ENCODE peak calls at places on chromosomes 6 and 20, in eight cellular contexts. Z is uterus, O is foreskin fibroblast, S is choroid plexus epithelial cell, Q is astrocyte of the spinal cord, G is pancreas, B is dorsolateral prefrontal cortex, D is psoas muscle. T is an unnamed sample.

GRCh38 chr6:3382399-3383279 is 74.2 kb downstream of the SLC22A23 start:
- DNase-seq in B (no peak), S (no peak), Q (peak), D (no peak), Z (no peak), O (peak), G (no peak), T (no peak)

GRCh38 chr6:53615633-53616449 is 49.7 kb downstream of the KLHL31 start:
- DNase-seq in Q (peak), O (peak), D (no peak), G (no peak), B (no peak), Z (no peak), S (peak), T (peak)

GRCh38 chr20:19750907-19751636 is 7.0 kb upstream of the RIN2 start:
- DNase-seq in G (no peak), Z (no peak), D (no peak), B (no peak), S (no peak), Q (no peak), O (no peak), T (no peak)

GRCh38 chr6:70135219-70135769 is 167.6 kb downstream of the COL9A1 start:
- DNase-seq in Z (no peak), S (no peak), D (no peak), Q (no peak), G (peak), B (no peak), O (no peak), T (no peak)

GRCh38 chr6:153618371-153619328 is 420.4 kb upstream of the OPRM1 start:
- DNase-seq in O (no peak), Z (no peak), D (no peak), B (no peak), G (no peak), Q (no peak), S (no peak), T (no peak)

GRCh38 chr6:136526196-136526930 is 23.9 kb downstream of the MAP7 start:
- DNase-seq in Q (peak), G (peak), S (peak), B (peak), O (peak), Z (peak), D (peak), T (peak)

GRCh38 chr6:56724455-56724854 is 81.8 kb upstream of the DST start:
- DNase-seq in Z (no peak), B (no peak), G (no peak), O (peak), D (no peak), Q (peak), S (peak), T (no peak)

GRCh38 chr6:82818727-82819126 is 246.9 kb downstream of the UBE3D start:
- DNase-seq in D (no peak), G (no peak), S (peak), Z (no peak), O (peak), Q (peak), B (no peak), T (peak)

GRCh38 chr6:71289039-71289801 is 609 bp downstream of the OGFRL1 start:
- DNase-seq in G (peak), O (peak), B (peak), S (no peak), Z (peak), Q (peak), D (peak), T (no peak)

GRCh38 chr6:82363368-82364086 is at the start of gene TPBG:
- DNase-seq in Z (peak), Q (peak), B (no peak), D (peak), O (peak), S (peak), G (peak), T (peak)

GRCh38 chr6:130671119-130672104 is 155.8 kb upstream of the SMLR1 start:
- DNase-seq in Z (peak), Q (no peak), D (peak), B (no peak), S (no peak), O (peak), G (no peak), T (no peak)

GRCh38 chr20:58731192-58731591 is 38.6 kb downstream of the NPEPL1 start:
- DNase-seq in S (no peak), B (no peak), Z (no peak), G (no peak), D (no peak), O (no peak), Q (no peak), T (no peak)

GRCh38 chr20:14783766-14784165 is 446.4 kb upstream of the FLRT3 start:
- DNase-seq in B (no peak), G (no peak), S (no peak), D (no peak), O (no peak), Z (no peak), Q (no peak), T (no peak)

GRCh38 chr6:166904101-166904746 is 52.1 kb downstream of the RNASET2 start:
- DNase-seq in Z (no peak), B (no peak), O (no peak), Q (peak), G (no peak), S (peak), D (no peak), T (no peak)

GRCh38 chr6:81051952-81052351 is 700.5 kb downstream of the TENT5A start:
- DNase-seq in G (no peak), D (no peak), B (no peak), Q (no peak), O (no peak), Z (no peak), S (no peak), T (no peak)

GRCh38 chr6:41199427-41200246 is 1.3 kb downstream of the TREML2 start:
- DNase-seq in B (no peak), D (no peak), Z (no peak), O (no peak), S (no peak), G (no peak), Q (no peak), T (no peak)

GRCh38 chr6:158387036-158387435 is 74.8 kb downstream of the TULP4 start:
- DNase-seq in S (no peak), Q (no peak), G (no peak), O (no peak), B (no peak), D (no peak), Z (no peak), T (no peak)

GRCh38 chr20:51023617-51024155 is 779 bp upstream of the KCNG1 start:
- DNase-seq in D (no peak), Q (no peak), Z (no peak), S (no peak), G (peak), O (no peak), B (no peak), T (no peak)

GRCh38 chr6:102742033-102742432 is 1348.5 kb downstream of the GRIK2 start:
- DNase-seq in S (no peak), D (no peak), O (no peak), G (no peak), Q (no peak), Z (no peak), B (no peak), T (no peak)

GRCh38 chr6:26613717-26614683 is 17.2 kb downstream of the ABT1 start:
- DNase-seq in Z (no peak), B (no peak), S (no peak), G (no peak), D (no peak), O (no peak), Q (no peak), T (no peak)

GRCh38 chr6:111777357-111777756 is 95.9 kb downstream of the FYN start:
- DNase-seq in D (no peak), Q (no peak), G (no peak), B (no peak), Z (no peak), S (no peak), O (no peak), T (no peak)

GRCh38 chr6:47092249-47092648 is 50.1 kb upstream of the ADGRF1 start:
- DNase-seq in B (no peak), Q (no peak), O (peak), D (no peak), G (no peak), Z (no peak), S (no peak), T (no peak)

GRCh38 chr6:39091163-39091562 is 23.8 kb downstream of the SAYSD1 start:
- DNase-seq in B (no peak), S (no peak), D (no peak), O (no peak), Q (no peak), G (no peak), Z (no peak), T (no peak)

GRCh38 chr6:150527100-150527499 is 72.6 kb upstream of the PLEKHG1 start:
- DNase-seq in B (no peak), Z (peak), S (no peak), G (no peak), D (no peak), O (peak), Q (peak), T (no peak)

GRCh38 chr20:38829296-38829875 is 23.9 kb downstream of the PPP1R16B start:
- DNase-seq in B (no peak), Z (no peak), G (no peak), S (no peak), D (no peak), Q (no peak), O (no peak), T (no peak)

GRCh38 chr6:113690255-113690956 is 166.7 kb upstream of the MARCKS start:
- DNase-seq in D (no peak), Q (peak), B (no peak), G (no peak), Z (no peak), S (peak), O (peak), T (peak)

GRCh38 chr6:7528565-7528964 is 12.9 kb upstream of the DSP start:
- DNase-seq in D (no peak), S (peak), B (no peak), Z (no peak), O (peak), G (no peak), Q (peak), T (peak)

GRCh38 chr6:34572021-34572420 is 15.9 kb upstream of the SPDEF start:
- DNase-seq in S (no peak), D (no peak), O (no peak), B (no peak), Q (no peak), Z (no peak), G (no peak), T (no peak)

GRCh38 chr6:137853569-137854213 is 13.4 kb upstream of the TNFAIP3 start:
- DNase-seq in O (peak), Z (no peak), Q (peak), D (no peak), S (no peak), B (no peak), G (no peak), T (no peak)

GRCh38 chr6:21836772-21837460 is 243.4 kb downstream of the SOX4 start:
- DNase-seq in Q (no peak), O (no peak), B (no peak), S (no peak), G (no peak), Z (no peak), D (no peak), T (no peak)

GRCh38 chr6:43859213-43859612 is 89.2 kb downstream of the VEGFA start:
- DNase-seq in Q (no peak), Z (no peak), D (no peak), B (no peak), S (no peak), O (no peak), G (no peak), T (no peak)

GRCh38 chr6:39752835-39753744 is 27.9 kb upstream of the KIF6 start:
- DNase-seq in Z (peak), B (no peak), D (no peak), O (no peak), S (no peak), Q (no peak), G (no peak), T (no peak)

GRCh38 chr6:26065952-26066380 is 21.3 kb upstream of the HFE start:
- DNase-seq in S (peak), G (peak), Q (peak), O (peak), Z (peak), B (peak), D (peak), T (no peak)

GRCh38 chr6:152583888-152584287 is 53.3 kb downstream of the SYNE1 start:
- DNase-seq in G (no peak), Q (no peak), Z (no peak), D (no peak), B (no peak), S (no peak), O (no peak), T (no peak)

GRCh38 chr6:113859349-113860164 is 2.4 kb downstream of the MARCKS start:
- DNase-seq in S (peak), D (peak), O (peak), B (peak), G (peak), Q (peak), Z (peak), T (no peak)

GRCh38 chr6:44542401-44543116 is 155.1 kb downstream of the CDC5L start:
- DNase-seq in Z (no peak), B (peak), O (peak), G (no peak), S (peak), Q (peak), D (no peak), T (no peak)

GRCh38 chr6:25052181-25052580 is 116.4 kb upstream of the RIPOR2 start:
- DNase-seq in O (peak), D (no peak), S (no peak), G (no peak), Q (no peak), B (no peak), Z (no peak), T (no peak)

GRCh38 chr6:42851599-42851998 is 27.8 kb upstream of the RPL7L1 start:
- DNase-seq in B (no peak), Q (no peak), S (no peak), G (no peak), Z (no peak), O (no peak), D (no peak), T (no peak)
- H3K4me3 ChIP-seq in B (no peak), Q (no peak), S (no peak), G (no peak), Z (no peak), O (no peak), D (no peak), T (no peak)

DNA sequence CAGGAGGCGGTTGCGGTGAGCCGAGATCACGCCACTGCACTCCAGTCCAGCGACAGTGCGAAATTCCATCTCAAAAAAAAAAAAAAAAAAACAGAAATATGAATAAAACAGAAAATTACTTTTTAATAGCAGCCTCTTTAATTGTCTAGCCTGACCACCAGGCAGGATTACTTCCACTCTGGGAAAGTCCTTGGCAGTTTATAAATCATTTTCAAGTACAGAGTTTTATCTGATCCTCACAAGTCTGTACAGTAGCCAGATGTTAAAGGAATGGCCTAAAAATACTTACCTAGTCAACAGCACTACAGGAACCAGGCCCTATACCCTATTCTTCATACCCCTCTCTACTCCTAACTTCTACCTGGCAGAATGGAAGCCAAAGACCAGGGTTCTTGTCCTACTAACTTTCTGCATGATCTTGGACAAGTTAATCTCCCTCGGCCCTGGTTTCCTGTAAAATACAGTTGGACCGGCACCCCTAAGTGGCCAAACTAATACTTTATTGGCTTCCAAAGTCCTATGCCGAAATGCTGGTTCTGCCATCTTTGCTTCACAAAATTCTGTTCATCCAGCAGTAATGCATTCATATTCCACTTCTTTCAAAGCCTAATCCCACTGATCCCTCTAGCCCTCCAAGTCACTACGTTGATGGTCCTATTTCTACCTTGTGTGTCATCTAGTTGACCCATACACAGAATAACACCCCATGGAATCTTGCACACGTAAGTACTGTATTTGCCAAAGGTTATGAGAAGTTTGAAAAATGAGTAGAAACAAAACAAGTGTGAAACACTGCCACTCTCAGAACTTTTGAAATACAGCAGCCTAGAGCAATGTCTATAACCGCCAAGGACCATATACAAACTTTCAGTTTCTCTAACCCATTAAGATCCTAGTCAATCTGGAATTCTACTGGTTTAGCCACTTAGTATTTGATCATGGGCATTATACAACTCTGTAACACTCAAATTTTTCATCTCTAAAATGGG is 1.7 kb downstream of the EIF2S2 start:
- DNase-seq in S (peak), D (no peak), Z (no peak), O (peak), G (no peak), B (no peak), Q (peak), T (no peak)
- H3K4me3 ChIP-seq in S (peak), D (peak), Z (peak), O (peak), G (peak), B (peak), Q (peak), T (peak)

DNA sequence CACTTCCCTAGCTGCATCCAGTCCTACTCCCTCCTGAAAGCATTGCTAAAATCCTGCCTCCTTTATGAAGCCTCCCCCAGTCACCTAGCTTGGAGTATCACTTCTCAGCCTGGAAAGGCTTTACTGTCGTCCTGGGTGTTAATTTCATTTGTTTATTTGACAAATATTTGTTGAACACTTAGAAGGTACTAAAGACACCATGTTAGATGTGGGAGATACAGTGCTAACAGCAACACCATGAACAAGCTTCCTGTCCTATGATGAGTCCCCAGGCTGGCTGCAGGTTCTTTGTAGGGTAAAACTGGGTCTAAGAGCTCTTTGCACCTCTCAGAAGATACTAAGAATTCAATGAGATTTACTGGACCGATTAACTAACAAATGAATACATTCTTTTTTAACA is 109.2 kb upstream of the TMEM170B start:
- DNase-seq in G (no peak), O (no peak), Q (no peak), B (no peak), Z (no peak), S (no peak), D (no peak), T (no peak)
- H3K4me3 ChIP-seq in G (no peak), O (no peak), Q (no peak), B (no peak), Z (no peak), S (no peak), D (no peak), T (no peak)

GRCh38 chr6:144647971-144648651 is 363.0 kb downstream of the UTRN start:
- DNase-seq in B (no peak), Z (no peak), Q (no peak), G (no peak), D (no peak), O (no peak), S (no peak), T (no peak)
- H3K4me3 ChIP-seq in B (no peak), Z (no peak), Q (no peak), G (no peak), D (no peak), O (no peak), S (no peak), T (no peak)

DNA sequence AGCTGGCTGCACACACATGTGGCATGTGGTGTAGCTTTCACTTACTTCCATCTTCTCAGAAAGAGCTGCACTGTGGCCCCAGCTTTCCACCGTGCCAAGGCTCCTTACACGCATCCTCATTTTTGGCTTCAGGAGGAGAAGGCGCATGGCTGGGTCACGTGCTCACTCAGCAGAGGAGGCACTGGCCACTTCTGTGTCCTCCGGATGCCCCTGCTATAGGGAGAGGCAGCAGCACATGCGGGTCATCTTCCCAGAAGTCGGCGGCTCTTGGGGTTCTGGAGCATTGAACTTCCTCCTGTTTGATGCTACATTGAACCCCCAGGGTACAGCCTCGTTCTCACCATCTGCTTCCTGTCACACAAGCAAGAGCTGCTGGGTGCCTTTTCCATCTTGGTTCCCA is 111.3 kb downstream of the FAM120B start:
- DNase-seq in B (no peak), O (no peak), D (no peak), S (no peak), G (no peak), Z (no peak), Q (no peak), T (no peak)
- H3K4me3 ChIP-seq in B (no peak), O (no peak), D (no peak), S (no peak), G (no peak), Z (no peak), Q (no peak), T (no peak)

DNA sequence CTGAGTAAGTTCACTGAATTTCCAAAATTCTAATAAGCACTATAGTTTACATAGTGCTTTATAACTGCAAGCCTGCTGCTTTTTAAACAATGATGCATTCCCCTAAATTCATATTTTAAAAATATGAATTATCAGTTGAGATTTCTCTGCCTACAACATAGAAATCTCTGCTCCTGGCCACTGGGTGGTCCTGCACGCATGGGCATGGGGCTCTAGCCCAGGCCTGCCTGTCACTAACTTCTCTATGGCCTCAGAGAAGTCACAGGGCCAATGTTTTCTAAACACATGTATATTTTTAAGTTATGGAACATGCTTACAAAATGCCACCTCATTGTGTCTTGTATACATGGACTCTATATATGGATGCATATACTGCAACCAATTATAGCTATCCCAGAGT is 211.0 kb downstream of the FOXC1 start:
- DNase-seq in Q (no peak), Z (no peak), B (no peak), D (no peak), O (no peak), S (no peak), G (no peak), T (no peak)
- H3K4me3 ChIP-seq in Q (no peak), Z (no peak), B (no peak), D (no peak), O (no peak), S (peak), G (no peak), T (no peak)

DNA sequence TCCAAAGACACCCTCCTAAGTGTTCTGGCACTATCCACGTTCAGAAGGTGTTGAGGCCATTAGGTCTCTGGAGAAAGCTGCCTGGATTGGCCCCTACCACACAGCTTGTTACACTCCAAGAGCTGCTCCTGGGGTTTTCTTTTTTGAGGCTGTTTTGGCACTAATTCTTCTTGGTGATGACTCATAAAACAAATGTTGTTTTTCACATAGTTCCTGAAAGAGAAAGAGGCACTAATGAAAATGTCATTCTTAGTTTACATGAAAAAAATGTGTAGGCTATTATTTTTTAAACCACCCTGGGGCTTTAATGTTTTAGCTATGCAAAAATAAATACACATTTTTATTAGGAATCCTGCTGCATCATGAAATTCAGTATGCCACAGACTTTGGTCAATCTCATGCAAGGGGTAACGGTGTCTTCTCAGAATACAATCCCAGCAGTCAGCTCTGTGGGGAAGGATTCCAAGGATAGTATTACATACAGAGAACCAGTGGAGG is 38.1 kb downstream of the TBPL1 start:
- DNase-seq in Z (no peak), B (no peak), D (no peak), Q (peak), S (peak), O (peak), G (no peak), T (peak)
- H3K4me3 ChIP-seq in Z (no peak), B (no peak), D (no peak), Q (no peak), S (no peak), O (no peak), G (no peak), T (no peak)